ENCODE peak calls at places on chromosomes 3 and 15, in eight cellular contexts. R, J, H, V, W, D, B and A are unnamed samples.

GRCh38 chr3:32249184-32249782 is 10.8 kb downstream of the CMTM8 start:
- DNase-seq in J (no peak), R (peak; percentile 94), H (peak; percentile 96), B (no peak), W (peak; percentile 96), D (no peak), V (no peak), A (no peak)

GRCh38 chr15:44775923-44776322 is 39.6 kb downstream of the TRIM69 start:
- DNase-seq in B (no peak), J (no peak), R (peak; percentile 27), D (no peak), H (no peak), V (no peak), W (no peak), A (no peak)

GRCh38 chr3:132596816-132597433 is at the start of gene ACKR4:
- DNase-seq in H (no peak), J (no peak), D (no peak), R (peak; percentile 8), W (no peak), V (no peak), B (no peak), A (no peak)

GRCh38 chr15:71294636-71295241 is 179.5 kb downstream of the THSD4 start:
- DNase-seq in W (peak; percentile 97), V (no peak), D (peak; percentile 31), H (peak; percentile 97), B (no peak), R (peak; percentile 36), J (peak; percentile 88), A (no peak)

GRCh38 chr15:93997071-93997658 is 234.2 kb upstream of the MCTP2 start:
- DNase-seq in D (no peak), V (no peak), B (no peak), J (no peak), R (peak; percentile 27), H (no peak), W (no peak), A (no peak)

GRCh38 chr15:66650433-66650832 is 51.6 kb upstream of the SMAD6 start:
- DNase-seq in J (no peak), B (no peak), H (no peak), R (no peak), V (no peak), W (no peak), D (no peak), A (peak; percentile 84)

GRCh38 chr15:68812596-68813548 is 7.8 kb downstream of the ANP32A start:
- DNase-seq in H (peak; percentile 53), R (no peak), V (peak; percentile 69), W (peak; percentile 60), J (peak; percentile 17), D (no peak), B (no peak), A (no peak)

GRCh38 chr3:157023211-157023610 is 136.7 kb downstream of the CCNL1 start:
- DNase-seq in R (no peak), D (no peak), H (peak; percentile 71), W (peak; percentile 74), B (no peak), V (no peak), J (no peak), A (no peak)

GRCh38 chr3:37922721-37923575 is 61.3 kb downstream of the CTDSPL start:
- DNase-seq in D (no peak), B (peak; percentile 92), H (peak; percentile 52), J (no peak), W (peak; percentile 62), R (peak; percentile 60), V (no peak), A (peak; percentile 80)

GRCh38 chr3:108103971-108104797 is 13.4 kb upstream of the CD47 start:
- DNase-seq in H (peak; percentile 22), J (no peak), D (peak; percentile 32), V (no peak), W (peak; percentile 30), R (peak; percentile 75), B (no peak), A (no peak)

GRCh38 chr3:76585794-76586392 is 454.0 kb upstream of the ROBO2 start:
- DNase-seq in R (peak; percentile 0), H (no peak), V (no peak), J (no peak), W (peak; percentile 2), D (no peak), B (no peak), A (no peak)

GRCh38 chr3:35651456-35651855 is 12.1 kb downstream of the ARPP21 start:
- DNase-seq in D (no peak), V (no peak), J (no peak), B (no peak), R (peak; percentile 48), W (peak; percentile 44), H (no peak), A (no peak)

GRCh38 chr15:58457466-58457965 is 25.7 kb downstream of the LIPC start:
- DNase-seq in H (peak; percentile 83), V (no peak), R (peak; percentile 50), B (no peak), W (peak; percentile 85), J (no peak), D (no peak), A (no peak)

GRCh38 chr3:56355570-56356185 is 112.6 kb downstream of the ERC2 start:
- DNase-seq in B (no peak), H (peak; percentile 3), V (no peak), J (no peak), R (peak; percentile 3), W (peak; percentile 18), D (no peak), A (no peak)

GRCh38 chr3:178195824-178196223 is 340.4 kb upstream of the KCNMB2 start:
- DNase-seq in B (no peak), J (no peak), H (peak; percentile 82), V (no peak), W (peak; percentile 87), D (no peak), R (peak; percentile 49), A (no peak)

GRCh38 chr3:197256836-197257444 is 41.5 kb downstream of the DLG1 start:
- DNase-seq in H (peak; percentile 40), D (no peak), J (peak; percentile 49), B (no peak), R (peak; percentile 66), V (no peak), W (peak; percentile 49), A (no peak)

GRCh38 chr15:73732911-73733310 is 20.2 kb downstream of the INSYN1 start:
- DNase-seq in B (no peak), V (no peak), H (no peak), W (no peak), J (no peak), D (no peak), R (no peak), A (no peak)

GRCh38 chr3:136171097-136171542 is 25.0 kb downstream of the MSL2 start:
- DNase-seq in J (no peak), R (no peak), W (peak; percentile 38), B (no peak), V (no peak), D (no peak), H (no peak), A (no peak)

GRCh38 chr3:48564022-48564421 is 441 bp upstream of the UCN2 start:
- DNase-seq in R (peak; percentile 72), J (peak; percentile 32), H (peak; percentile 57), V (peak; percentile 76), B (no peak), D (no peak), W (peak; percentile 70), A (no peak)

GRCh38 chr15:57138260-57138895 is 219.9 kb downstream of the TCF12 start:
- DNase-seq in R (peak; percentile 92), D (no peak), B (no peak), J (no peak), H (peak; percentile 75), V (no peak), W (peak; percentile 80), A (no peak)

GRCh38 chr3:157376596-157377300 is 59.9 kb upstream of the PTX3 start:
- DNase-seq in W (peak; percentile 36), B (no peak), V (no peak), J (no peak), D (no peak), R (no peak), H (peak; percentile 20), A (no peak)

DNA sequence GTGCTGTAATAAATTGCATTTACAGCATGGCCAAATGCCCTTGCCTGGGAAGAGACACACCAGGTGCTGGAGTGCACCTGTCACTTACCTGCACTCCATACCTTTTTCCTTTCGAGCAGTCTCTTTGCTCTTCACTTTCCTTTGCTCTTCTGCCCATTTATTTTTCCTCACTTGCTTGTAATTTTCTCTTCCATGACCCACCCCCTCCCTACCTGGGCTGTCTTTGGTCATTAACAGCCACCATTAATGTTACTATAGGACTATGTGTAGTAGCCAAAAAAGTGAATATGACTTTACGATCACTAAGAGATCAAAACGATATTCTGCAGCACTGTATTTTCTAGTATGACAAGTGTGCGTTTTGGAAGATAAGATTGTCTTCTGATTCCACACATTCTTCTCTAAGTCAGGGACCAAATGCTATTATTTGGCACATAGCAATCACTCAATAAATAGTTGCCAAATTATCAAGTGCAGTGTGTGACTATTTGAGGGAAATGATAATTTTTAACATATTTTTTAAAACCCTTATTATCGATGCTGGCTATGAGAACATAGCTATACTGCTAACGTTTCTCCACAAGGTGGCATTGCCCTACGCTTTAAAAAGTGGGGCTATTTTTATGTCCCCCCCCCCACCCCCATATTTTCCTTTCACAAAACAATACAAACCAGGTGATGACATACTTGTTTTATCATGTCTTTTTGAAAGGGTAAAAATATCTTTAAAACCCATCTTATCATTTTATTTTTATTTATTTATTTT is 114.4 kb downstream of the GHSR start:
- DNase-seq in D (no peak), B (no peak), V (no peak), H (no peak), W (no peak), R (no peak), J (no peak), A (no peak)
- TF ChIP-seq CTCF in D (no peak), B (peak; percentile 20), V (no peak), H (no peak), W (no peak), R (peak; percentile 30), J (no peak), A (no peak)

GRCh38 chr3:119420196-119420595 is 43.2 kb downstream of the TMEM39A start:
- DNase-seq in D (no peak), H (no peak), R (no peak), W (no peak), B (peak; percentile 50), V (no peak), J (no peak), A (no peak)
- H3K27ac ChIP-seq in D (no peak overlapping the region), H (no peak overlapping the region), R (peak overlapping the region; percentile 86), W (no peak overlapping the region), B (no peak overlapping the region), V (no peak overlapping the region), J (no peak overlapping the region), A (no peak overlapping the region)

DNA sequence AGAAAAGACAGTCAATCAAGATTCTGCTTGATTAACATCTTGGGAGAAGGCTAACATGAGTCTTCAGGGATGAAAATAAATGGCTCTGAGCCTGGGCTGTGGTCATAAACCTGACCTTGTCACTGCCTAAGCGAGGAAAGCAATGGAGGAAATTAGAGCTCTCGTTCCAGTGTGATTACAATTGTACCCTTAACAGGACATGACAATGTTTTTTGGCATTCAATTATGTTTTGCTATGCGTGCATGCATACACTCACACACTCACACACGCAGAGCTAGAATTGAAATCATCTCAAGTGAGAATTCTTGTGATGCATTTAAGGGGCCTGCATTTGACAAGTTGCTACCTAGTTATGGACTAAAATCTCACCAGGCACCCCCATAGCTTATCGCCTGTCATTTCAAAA is 24.1 kb downstream of the ZNF80 start:
- DNase-seq in R (peak; percentile 48), B (no peak), H (peak; percentile 56), D (no peak), W (peak; percentile 62), V (no peak), J (no peak), A (no peak)
- H3K4me3 ChIP-seq in R (no peak overlapping the region), B (no peak overlapping the region), H (peak overlapping the region; percentile 43), D (no peak overlapping the region), W (peak overlapping the region; percentile 48), V (no peak overlapping the region), J (no peak overlapping the region), A (peak overlapping the region; percentile 46)

GRCh38 chr3:4338751-4339150 is 35.6 kb downstream of the SETMAR start:
- DNase-seq in H (no peak), V (no peak), W (no peak), R (no peak), B (no peak), J (no peak), D (no peak), A (no peak)
- TF ChIP-seq CTCF in H (no peak), V (no peak), W (no peak), R (no peak), B (no peak), J (no peak), D (no peak), A (no peak)